ENCODE peak calls at places on chromosome 20, in six cellular contexts. One of them, this sample, is unnamed. For H3K27me3, the result is how much of the 10 kb centered on the place peaks cover.

GRCh38 chr20:36745234-36745926 is 510 bp downstream of the NDRG3 start:
- DNase-seq in HCT116: no peak
- DNase-seq in GM12878: no peak
- DNase-seq in H1: no peak
- DNase-seq in HepG2: peak
- DNase-seq in K562: no peak
- DNase-seq in this sample: no peak

GRCh38 chr20:38680492-38681118 is 43.7 kb upstream of the SLC32A1 start:
- DNase-seq in HCT116: no peak
- DNase-seq in GM12878: no peak
- DNase-seq in H1: no peak
- DNase-seq in HepG2: peak
- DNase-seq in K562: peak
- DNase-seq in this sample: no peak

GRCh38 chr20:59074456-59074855 is 31.9 kb upstream of the PRELID3B start:
- DNase-seq in HCT116: no peak
- DNase-seq in GM12878: no peak
- DNase-seq in H1: no peak
- DNase-seq in HepG2: no peak
- DNase-seq in K562: no peak
- DNase-seq in this sample: no peak

GRCh38 chr20:36214684-36215256 is 21.5 kb upstream of the AAR2 start:
- DNase-seq in HCT116: no peak
- DNase-seq in GM12878: no peak
- DNase-seq in H1: no peak
- DNase-seq in HepG2: peak
- DNase-seq in K562: peak
- DNase-seq in this sample: no peak

GRCh38 chr20:20443509-20443908 is 75.6 kb downstream of the INSM1 start:
- DNase-seq in HCT116: no peak
- DNase-seq in GM12878: no peak
- DNase-seq in H1: no peak
- DNase-seq in HepG2: no peak
- DNase-seq in K562: no peak
- DNase-seq in this sample: no peak

GRCh38 chr20:59453634-59454241 is 150.6 kb upstream of the PHACTR3 start:
- DNase-seq in HCT116: no peak
- DNase-seq in GM12878: no peak
- DNase-seq in H1: no peak
- DNase-seq in HepG2: no peak
- DNase-seq in K562: no peak
- DNase-seq in this sample: no peak

GRCh38 chr20:17835240-17835940 is 133.2 kb downstream of the SNX5 start:
- DNase-seq in HCT116: peak
- DNase-seq in GM12878: no peak
- DNase-seq in H1: no peak
- DNase-seq in HepG2: no peak
- DNase-seq in K562: no peak
- DNase-seq in this sample: no peak

GRCh38 chr20:58638467-58639181 is 12.5 kb upstream of the STX16 start:
- DNase-seq in HCT116: no peak
- DNase-seq in GM12878: no peak
- DNase-seq in H1: no peak
- DNase-seq in HepG2: no peak
- DNase-seq in K562: no peak
- DNase-seq in this sample: no peak

GRCh38 chr20:62530643-62531032 is 54.8 kb upstream of the GATA5 start:
- DNase-seq in HCT116: no peak
- DNase-seq in GM12878: no peak
- DNase-seq in H1: no peak
- DNase-seq in HepG2: no peak
- DNase-seq in K562: no peak
- DNase-seq in this sample: no peak

DNA sequence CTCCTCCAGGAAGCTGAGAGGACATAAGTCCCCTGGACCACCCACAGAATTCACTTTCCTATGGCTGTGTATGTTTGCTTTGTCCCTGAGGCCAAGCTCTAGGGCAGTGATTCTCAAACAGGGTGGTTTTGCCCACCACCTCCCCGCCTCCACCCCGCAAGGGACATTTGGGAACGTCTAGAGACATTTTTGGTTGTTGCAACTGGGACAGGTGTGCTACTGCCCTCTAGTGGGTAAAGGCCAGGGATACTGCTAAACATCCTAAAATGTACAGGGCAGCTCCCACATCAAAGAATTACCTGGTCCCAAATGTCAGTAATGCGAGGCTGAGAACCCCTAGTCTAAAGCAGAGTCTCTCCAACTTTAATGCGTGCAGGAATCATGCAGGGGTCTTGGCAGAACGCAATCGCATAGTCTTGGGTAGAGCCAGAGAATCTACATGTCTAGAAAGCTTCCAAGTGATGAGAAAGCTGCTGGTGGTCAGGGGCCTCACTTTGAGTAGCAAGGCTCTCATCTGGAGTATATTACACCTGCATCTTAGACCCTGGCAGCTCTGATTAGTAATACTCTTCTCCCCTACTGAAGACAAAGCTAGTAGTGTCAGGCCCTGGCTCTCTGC is 5.1 kb downstream of the KCNS1 start:
- DNase-seq in HCT116: peak
- DNase-seq in GM12878: peak
- DNase-seq in H1: no peak
- DNase-seq in HepG2: peak
- DNase-seq in K562: peak
- DNase-seq in this sample: peak
- H3K27me3 ChIP-seq in HCT116: under half
- H3K27me3 ChIP-seq in GM12878: under half
- H3K27me3 ChIP-seq in H1: under half
- H3K27me3 ChIP-seq in HepG2: under half
- H3K27me3 ChIP-seq in K562: under half
- H3K27me3 ChIP-seq in this sample: under half

DNA sequence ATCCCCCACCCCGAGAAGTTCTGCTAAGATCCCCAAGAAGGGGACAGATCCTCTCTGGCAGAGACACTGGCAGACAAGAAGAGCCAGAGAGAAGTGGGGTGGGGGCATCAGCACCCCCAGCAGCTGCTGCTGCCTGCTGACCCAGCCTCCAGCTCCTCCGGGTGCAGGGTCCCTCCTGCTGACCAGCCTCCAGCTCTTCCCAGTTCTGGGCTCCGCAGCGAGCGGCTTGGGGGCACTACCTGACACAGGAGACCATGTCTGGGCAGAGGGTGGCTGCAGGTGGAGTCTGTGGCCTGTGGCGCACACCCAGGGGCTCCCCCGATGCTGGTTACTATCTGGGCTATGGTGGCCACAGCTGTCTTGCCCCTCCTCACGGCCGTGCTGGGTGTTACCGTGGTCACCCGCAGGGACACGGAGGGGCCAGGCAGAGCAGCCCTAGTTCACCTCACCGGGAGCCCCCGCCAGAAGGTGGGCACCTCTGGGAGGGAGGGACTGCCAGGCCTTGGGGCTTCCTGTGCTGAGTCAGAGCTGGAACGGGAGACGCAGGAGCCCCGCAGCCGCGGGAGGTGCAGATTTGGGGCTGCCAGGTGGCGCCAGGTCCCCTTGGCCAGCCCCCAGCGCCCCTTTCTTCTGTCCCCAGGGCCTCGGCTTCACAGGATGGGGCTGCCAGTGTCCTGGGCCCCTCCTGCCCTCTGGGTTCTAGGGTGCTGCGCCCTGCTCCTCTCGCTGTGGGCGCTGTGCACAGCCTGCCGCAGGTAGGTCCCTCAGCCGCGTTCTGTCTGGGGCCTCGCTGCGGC is 627 bp downstream of the LIME1 start:
- DNase-seq in HCT116: no peak
- DNase-seq in GM12878: no peak
- DNase-seq in H1: no peak
- DNase-seq in HepG2: no peak
- DNase-seq in K562: peak
- DNase-seq in this sample: no peak
- TF ChIP-seq ZNF274 in HCT116: no peak
- TF ChIP-seq ZNF274 in GM12878: no peak
- TF ChIP-seq ZNF274 in H1: no peak
- TF ChIP-seq ZNF274 in HepG2: no peak
- TF ChIP-seq ZNF274 in K562: no peak
- TF ChIP-seq ZNF274 in this sample: no peak

GRCh38 chr20:21698494-21699215 is 6.8 kb upstream of the PAX1 start:
- DNase-seq in HCT116: no peak
- DNase-seq in GM12878: no peak
- DNase-seq in H1: no peak
- DNase-seq in HepG2: no peak
- DNase-seq in K562: no peak
- DNase-seq in this sample: no peak
- H3K27me3 ChIP-seq in HCT116: under half
- H3K27me3 ChIP-seq in GM12878: under half
- H3K27me3 ChIP-seq in H1: half or more
- H3K27me3 ChIP-seq in HepG2: half or more
- H3K27me3 ChIP-seq in K562: under half
- H3K27me3 ChIP-seq in this sample: half or more

GRCh38 chr20:48986899-48987298 is 59.2 kb upstream of the CSE1L start:
- DNase-seq in HCT116: no peak
- DNase-seq in GM12878: no peak
- DNase-seq in H1: no peak
- DNase-seq in HepG2: peak
- DNase-seq in K562: no peak
- DNase-seq in this sample: no peak

GRCh38 chr20:48984575-48985219 is 61.4 kb upstream of the CSE1L start:
- DNase-seq in HCT116: no peak
- DNase-seq in GM12878: no peak
- DNase-seq in H1: no peak
- DNase-seq in HepG2: no peak
- DNase-seq in K562: no peak
- DNase-seq in this sample: no peak

DNA sequence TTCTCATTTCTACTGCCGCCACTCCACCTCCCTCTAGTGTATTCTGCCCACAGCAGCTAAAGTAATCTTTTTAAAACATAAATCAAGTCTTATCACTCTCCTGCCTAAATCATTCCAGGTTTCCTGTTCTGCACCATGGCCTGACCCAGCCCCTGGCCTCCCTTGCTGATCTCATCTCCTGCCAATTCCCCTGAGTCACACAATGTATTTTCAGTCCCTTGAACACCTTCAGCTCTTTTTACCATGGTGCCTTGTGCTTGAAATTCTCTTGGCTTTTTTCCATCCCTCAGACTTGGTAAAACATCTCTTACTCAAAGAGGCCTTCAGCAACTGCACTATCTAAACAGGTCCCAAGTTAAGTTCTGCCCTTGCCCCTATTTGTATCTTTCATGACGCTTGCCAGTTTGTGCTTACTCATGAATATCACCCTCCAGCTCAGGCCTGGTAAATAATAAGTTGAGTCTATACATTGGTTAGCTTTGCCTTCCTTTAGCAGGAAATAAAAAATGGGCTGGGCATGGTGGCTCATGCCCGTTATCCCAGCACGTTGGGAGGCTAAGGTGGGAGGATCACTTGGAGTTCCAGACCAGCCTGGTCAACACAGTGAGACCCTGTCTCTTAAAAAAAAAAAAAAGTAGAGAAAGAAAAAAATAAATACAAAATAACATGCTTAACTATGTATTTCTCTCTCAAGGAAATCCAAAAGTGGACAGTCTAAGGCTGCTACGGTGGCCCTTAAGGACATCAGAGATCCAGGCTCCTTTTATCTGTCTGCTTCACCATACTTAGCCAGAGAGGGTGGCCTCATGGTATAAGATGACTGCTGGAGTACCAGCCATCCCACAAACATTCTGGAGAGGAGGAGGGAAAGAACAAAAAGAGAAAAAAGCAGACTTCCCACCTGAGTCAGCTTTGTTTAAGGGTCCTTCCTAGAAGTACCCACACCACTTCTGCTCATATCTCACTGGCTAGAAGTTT is 62.2 kb downstream of the ARFGEF2 start:
- DNase-seq in HCT116: no peak
- DNase-seq in GM12878: no peak
- DNase-seq in H1: no peak
- DNase-seq in HepG2: no peak
- DNase-seq in K562: no peak
- DNase-seq in this sample: no peak
- TF ChIP-seq ZNF274 in HCT116: no peak
- TF ChIP-seq ZNF274 in GM12878: no peak
- TF ChIP-seq ZNF274 in H1: no peak
- TF ChIP-seq ZNF274 in HepG2: no peak
- TF ChIP-seq ZNF274 in K562: no peak
- TF ChIP-seq ZNF274 in this sample: no peak